ENCODE peak calls at places on chromosomes 1 and 21, in nine cellular contexts. Y is left ventricle myocardium inferior, A is psoas muscle, N is PC-3, D is kidney, L is fibroblast of lung, W is uterus, Z is right atrium auricular region, J is neural progenitor cell. T is an unnamed sample. For H3K4me1 and H3K36me3, the result is how much of the 10 kb centered on the place peaks cover.

GRCh38 chr1:228014235-228014930 is 7.6 kb downstream of the WNT3A start:
- DNase-seq in Y (peak), A (peak), N (peak), D (peak), L (peak), W (peak), Z (no peak), J (no peak), T (no peak)

GRCh38 chr21:15031790-15032357 is 32.9 kb downstream of the NRIP1 start:
- DNase-seq in Y (no peak), A (no peak), N (no peak), D (no peak), L (no peak), W (no peak), Z (no peak), J (no peak), T (no peak)

GRCh38 chr21:46354518-46354917 is 30.6 kb downstream of the PCNT start:
- DNase-seq in Y (no peak), A (no peak), N (no peak), D (peak), L (no peak), W (no peak), Z (no peak), J (no peak), T (no peak)

GRCh38 chr1:175222296-175222938 is 29.8 kb upstream of the KIAA0040 start:
- DNase-seq in Y (no peak), A (no peak), N (no peak), D (no peak), L (no peak), W (no peak), Z (no peak), J (no peak), T (no peak)

GRCh38 chr1:151993734-151994496 is at the start of gene S100A10:
- DNase-seq in Y (peak), A (peak), N (peak), D (peak), L (peak), W (peak), Z (peak), J (peak), T (peak)

GRCh38 chr21:41854426-41854995 is 24.6 kb downstream of the PRDM15 start:
- DNase-seq in Y (no peak), A (no peak), N (no peak), D (peak), L (no peak), W (no peak), Z (no peak), J (no peak), T (no peak)

GRCh38 chr1:50591598-50591997 is 168.4 kb upstream of the DMRTA2 start:
- DNase-seq in Y (no peak), A (no peak), N (no peak), D (no peak), L (no peak), W (no peak), Z (no peak), J (no peak), T (no peak)

GRCh38 chr1:107250169-107250568 is 109.3 kb downstream of the NTNG1 start:
- DNase-seq in Y (no peak), A (no peak), N (peak), D (no peak), L (no peak), W (no peak), Z (no peak), J (no peak), T (no peak)

GRCh38 chr1:117284408-117285215 is 73.9 kb upstream of the VTCN1 start:
- DNase-seq in Y (no peak), A (no peak), N (peak), D (no peak), L (peak), W (no peak), Z (no peak), J (peak), T (no peak)

GRCh38 chr1:87154351-87154750 is 174.3 kb upstream of the LMO4 start:
- DNase-seq in Y (no peak), A (no peak), N (no peak), D (no peak), L (no peak), W (no peak), Z (no peak), J (no peak), T (no peak)

GRCh38 chr1:227066999-227067398 is 126.9 kb downstream of the COQ8A start:
- DNase-seq in Y (no peak), A (no peak), N (no peak), D (no peak), L (no peak), W (no peak), Z (no peak), J (no peak), T (no peak)

GRCh38 chr1:16719571-16720402 is 20.5 kb upstream of the RNU1-4 start:
- DNase-seq in Y (no peak), A (peak), N (peak), D (peak), L (no peak), W (no peak), Z (peak), J (no peak), T (no peak)

GRCh38 chr1:225757927-225758460 is 19.6 kb upstream of the SRP9 start:
- DNase-seq in Y (no peak), A (no peak), N (no peak), D (no peak), L (no peak), W (no peak), Z (no peak), J (no peak), T (no peak)

GRCh38 chr1:78703806-78704205 is 54.2 kb downstream of the IFI44 start:
- DNase-seq in Y (no peak), A (no peak), N (no peak), D (no peak), L (no peak), W (no peak), Z (no peak), J (no peak), T (no peak)

GRCh38 chr1:108561731-108562326 is 1.9 kb downstream of the EEIG2 start:
- DNase-seq in Y (peak), A (peak), N (peak), D (peak), L (peak), W (peak), Z (no peak), J (peak), T (peak)

GRCh38 chr21:36887983-36888382 is 78.5 kb downstream of the HLCS start:
- DNase-seq in Y (no peak), A (no peak), N (no peak), D (no peak), L (no peak), W (no peak), Z (no peak), J (peak), T (no peak)

GRCh38 chr21:45335151-45335760 is 47.6 kb upstream of the POFUT2 start:
- DNase-seq in Y (peak), A (no peak), N (no peak), D (peak), L (no peak), W (no peak), Z (no peak), J (no peak), T (no peak)

GRCh38 chr1:27284425-27285287 is 37.3 kb upstream of the TMEM222 start:
- DNase-seq in Y (peak), A (peak), N (peak), D (peak), L (peak), W (peak), Z (peak), J (peak), T (peak)

GRCh38 chr1:224333939-224334701 is 4.1 kb upstream of the NVL start:
- DNase-seq in Y (no peak), A (no peak), N (peak), D (no peak), L (peak), W (no peak), Z (no peak), J (no peak), T (no peak)

GRCh38 chr1:203275656-203276272 is 29.6 kb upstream of the BTG2 start:
- DNase-seq in Y (no peak), A (no peak), N (no peak), D (no peak), L (no peak), W (no peak), Z (no peak), J (no peak), T (no peak)

GRCh38 chr1:203272633-203273205 is 32.6 kb upstream of the BTG2 start:
- DNase-seq in Y (no peak), A (no peak), N (no peak), D (no peak), L (no peak), W (no peak), Z (no peak), J (no peak), T (no peak)

GRCh38 chr1:203274603-203275381 is 30.5 kb upstream of the BTG2 start:
- DNase-seq in Y (no peak), A (peak), N (no peak), D (no peak), L (no peak), W (peak), Z (peak), J (no peak), T (no peak)

GRCh38 chr1:203273206-203273868 is 32.0 kb upstream of the BTG2 start:
- DNase-seq in Y (peak), A (peak), N (peak), D (peak), L (peak), W (peak), Z (peak), J (peak), T (peak)

DNA sequence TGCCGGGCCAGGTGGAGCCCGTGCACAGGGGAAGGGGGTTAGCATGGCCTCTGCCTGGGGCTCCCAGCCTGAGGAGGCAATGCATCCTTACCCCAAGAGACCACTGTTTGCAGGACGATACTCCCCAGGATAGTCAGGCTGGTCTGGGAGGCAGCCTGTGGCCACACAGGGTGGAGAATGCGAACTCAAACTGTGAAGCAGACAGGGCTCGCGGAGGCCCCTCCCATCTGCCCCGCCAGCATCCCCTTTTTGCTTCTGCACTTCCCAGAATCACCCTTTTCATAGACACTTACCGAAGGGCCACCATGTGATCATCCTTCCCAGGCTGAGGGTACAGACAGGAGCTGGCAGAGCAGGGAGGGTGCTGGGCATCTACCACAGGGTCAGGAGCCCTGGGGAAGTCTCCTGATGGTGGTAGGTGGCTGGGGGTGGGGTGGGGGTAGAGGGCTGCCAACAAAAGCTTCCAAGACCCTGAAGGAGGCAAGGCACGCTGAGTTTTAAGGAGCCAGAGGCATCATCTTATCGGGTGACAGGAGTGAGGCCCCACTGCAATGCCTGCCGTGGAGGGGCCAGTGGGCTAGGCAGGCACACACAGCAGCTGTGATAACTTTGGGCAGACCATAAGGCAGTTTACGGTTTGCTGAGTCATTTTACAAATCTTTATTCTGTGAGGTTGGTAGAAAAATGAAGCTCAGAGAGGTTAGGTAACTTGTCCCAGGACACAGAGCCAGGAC is 31.3 kb upstream of the BTG2 start:
- DNase-seq in Y (peak), A (peak), N (no peak), D (peak), L (no peak), W (peak), Z (peak), J (peak), T (no peak)
- H3K4me3 ChIP-seq in Y (peak), A (peak), N (no peak), D (no peak), L (no peak), W (no peak), Z (no peak), J (no peak), T (peak)

GRCh38 chr1:168509204-168509603 is 34.6 kb downstream of the XCL2 start:
- DNase-seq in Y (no peak), A (no peak), N (no peak), D (no peak), L (no peak), W (no peak), Z (no peak), J (no peak), T (no peak)
- H3K4me1 ChIP-seq in Y (under half), A (under half), N (under half), D (under half), L (under half), W (under half), Z (under half), J (under half), T (half or more)

GRCh38 chr1:162530318-162530984 is 31.1 kb upstream of the UAP1 start:
- DNase-seq in Y (no peak), A (no peak), N (no peak), D (no peak), L (no peak), W (no peak), Z (no peak), J (peak), T (no peak)

GRCh38 chr1:162530985-162531319 is 30.6 kb upstream of the UAP1 start:
- DNase-seq in Y (no peak), A (no peak), N (no peak), D (no peak), L (no peak), W (no peak), Z (no peak), J (no peak), T (no peak)

GRCh38 chr1:162527324-162527723 is 29.7 kb downstream of the UHMK1 start:
- DNase-seq in Y (no peak), A (no peak), N (no peak), D (no peak), L (no peak), W (no peak), Z (no peak), J (no peak), T (no peak)
- H3K36me3 ChIP-seq in Y (under half), A (under half), N (half or more), D (under half), L (under half), W (under half), Z (under half), J (under half), T (under half)

GRCh38 chr21:39676054-39676771 is 63.5 kb downstream of the B3GALT5 start:
- DNase-seq in Y (peak), A (no peak), N (peak), D (no peak), L (no peak), W (no peak), Z (no peak), J (peak), T (no peak)

GRCh38 chr21:39673163-39673562 is 60.4 kb downstream of the B3GALT5 start:
- DNase-seq in Y (no peak), A (no peak), N (no peak), D (no peak), L (no peak), W (no peak), Z (no peak), J (no peak), T (no peak)

GRCh38 chr21:39675595-39675994 is 62.9 kb downstream of the B3GALT5 start:
- DNase-seq in Y (no peak), A (no peak), N (no peak), D (no peak), L (no peak), W (no peak), Z (no peak), J (no peak), T (no peak)

GRCh38 chr21:39673736-39674135 is 61.0 kb downstream of the B3GALT5 start:
- DNase-seq in Y (no peak), A (no peak), N (no peak), D (no peak), L (no peak), W (no peak), Z (no peak), J (no peak), T (no peak)

GRCh38 chr21:39674794-39675193 is 62.1 kb downstream of the B3GALT5 start:
- DNase-seq in Y (no peak), A (no peak), N (no peak), D (no peak), L (no peak), W (no peak), Z (no peak), J (no peak), T (no peak)
- H3K4me3 ChIP-seq in Y (no peak), A (no peak), N (no peak), D (no peak), L (no peak), W (no peak), Z (no peak), J (no peak), T (no peak)

GRCh38 chr1:1307261-1307907 is 346 bp downstream of the ACAP3 start:
- DNase-seq in Y (peak), A (peak), N (peak), D (no peak), L (no peak), W (peak), Z (no peak), J (peak), T (no peak)

GRCh38 chr1:1310476-1311053 is 2.2 kb downstream of the PUSL1 start:
- DNase-seq in Y (no peak), A (no peak), N (no peak), D (no peak), L (no peak), W (no peak), Z (no peak), J (no peak), T (no peak)

GRCh38 chr1:1307908-1308755 is at the start of the genes ACAP3 and PUSL1:
- DNase-seq in Y (peak), A (peak), N (peak), D (peak), L (peak), W (peak), Z (peak), J (peak), T (peak)

GRCh38 chr1:1309525-1310385 is 1.4 kb downstream of the PUSL1 start:
- DNase-seq in Y (no peak), A (no peak), N (no peak), D (no peak), L (no peak), W (no peak), Z (no peak), J (no peak), T (no peak)

GRCh38 chr1:1308756-1309524 is 543 bp downstream of the PUSL1 start:
- DNase-seq in Y (peak), A (no peak), N (peak), D (peak), L (no peak), W (no peak), Z (no peak), J (peak), T (no peak)
- H3K4me1 ChIP-seq in Y (half or more), A (under half), N (under half), D (under half), L (under half), W (under half), Z (under half), J (under half), T (under half)

T was measured in naive thymus-derived CD4-positive, alpha-beta T cell.